ENCODE peak calls at places on chromosomes 16 and 17, in six cellular contexts. Y, W, V, P, I and E are unnamed samples.

GRCh38 chr16:85735225-85735722 is 15.6 kb downstream of the C16orf74 start:
- DNase-seq in Y (no peak), W (no peak), V (no peak), P (no peak), I (no peak), E (no peak)

GRCh38 chr16:57379579-57379978 is 7.3 kb downstream of the CX3CL1 start:
- DNase-seq in Y (no peak), W (no peak), V (peak; percentile 44), P (no peak), I (no peak), E (peak; percentile 82)

GRCh38 chr17:30823425-30823824 is 1.1 kb downstream of the CRLF3 start:
- DNase-seq in Y (no peak), W (no peak), V (peak; percentile 5), P (no peak), I (no peak), E (no peak)

GRCh38 chr16:50050802-50051201 is 15.0 kb upstream of the HEATR3 start:
- DNase-seq in Y (peak; percentile 11), W (no peak), V (no peak), P (peak; percentile 65), I (no peak), E (no peak)

GRCh38 chr17:4789951-4790704 is 1.4 kb downstream of the GLTPD2 start:
- DNase-seq in Y (peak; percentile 93), W (peak; percentile 78), V (peak; percentile 96), P (peak; percentile 97), I (no peak), E (peak; percentile 92)

GRCh38 chr17:75652341-75652740 is 14.6 kb downstream of the RECQL5 start:
- DNase-seq in Y (no peak), W (no peak), V (no peak), P (no peak), I (no peak), E (no peak)

GRCh38 chr16:4940719-4941118 is 3.8 kb upstream of the PPL start:
- DNase-seq in Y (no peak), W (no peak), V (no peak), P (no peak), I (no peak), E (peak; percentile 29)

GRCh38 chr16:85395913-85396878 is 216.9 kb upstream of the GSE1 start:
- DNase-seq in Y (peak; percentile 24), W (no peak), V (peak; percentile 44), P (peak; percentile 52), I (no peak), E (no peak)

GRCh38 chr17:37220609-37220953 is 155.2 kb upstream of the C17orf78 start:
- DNase-seq in Y (peak; percentile 54), W (peak; percentile 4), V (peak; percentile 39), P (peak; percentile 65), I (no peak), E (no peak)

GRCh38 chr17:42459256-42459982 is 741 bp downstream of the ATP6V0A1 start:
- DNase-seq in Y (peak; percentile 69), W (no peak), V (peak; percentile 77), P (peak; percentile 81), I (no peak), E (peak; percentile 64)

GRCh38 chr17:8823279-8823678 is 24.1 kb upstream of the MFSD6L start:
- DNase-seq in Y (no peak), W (no peak), V (no peak), P (no peak), I (no peak), E (no peak)

GRCh38 chr16:88790312-88791150 is 5.5 kb upstream of the PIEZO1 start:
- DNase-seq in Y (peak; percentile 24), W (no peak), V (peak; percentile 42), P (peak; percentile 85), I (no peak), E (no peak)

GRCh38 chr17:8838551-8839095 is 28.9 kb downstream of the PIK3R6 start:
- DNase-seq in Y (no peak), W (no peak), V (no peak), P (no peak), I (no peak), E (no peak)

GRCh38 chr17:74987909-74988711 is 678 bp downstream of the CDR2L start:
- DNase-seq in Y (peak; percentile 76), W (peak; percentile 60), V (peak; percentile 89), P (peak; percentile 92), I (no peak), E (peak; percentile 74)

GRCh38 chr16:86532526-86532815 is 22.1 kb downstream of the FOXF1 start:
- DNase-seq in Y (no peak), W (no peak), V (no peak), P (no peak), I (no peak), E (no peak)

GRCh38 chr17:17364338-17364667 is 61.1 kb downstream of the NT5M start:
- DNase-seq in Y (no peak), W (no peak), V (no peak), P (no peak), I (no peak), E (no peak)

GRCh38 chr17:17020821-17021193 is 21.4 kb upstream of the MPRIP start:
- DNase-seq in Y (no peak), W (no peak), V (no peak), P (peak; percentile 17), I (no peak), E (no peak)

GRCh38 chr17:48389903-48390302 is 40.1 kb downstream of the SKAP1 start:
- DNase-seq in Y (no peak), W (no peak), V (no peak), P (no peak), I (no peak), E (no peak)

GRCh38 chr16:12239953-12240485 is 263.5 kb downstream of the SNX29 start:
- DNase-seq in Y (peak; percentile 54), W (no peak), V (no peak), P (peak; percentile 85), I (no peak), E (no peak)

GRCh38 chr17:43427362-43428043 is 28.7 kb downstream of the ARL4D start:
- DNase-seq in Y (no peak), W (no peak), V (no peak), P (no peak), I (no peak), E (no peak)

GRCh38 chr17:2237960-2238359 is 65.6 kb downstream of the SMG6 start:
- DNase-seq in Y (no peak), W (no peak), V (no peak), P (peak; percentile 53), I (no peak), E (no peak)
- H3K4me3 ChIP-seq in Y (no peak overlapping the region), W (no peak overlapping the region), V (peak overlapping the region; percentile 34), P (peak overlapping the region; percentile 51), I (no peak overlapping the region), E (no peak overlapping the region)

DNA sequence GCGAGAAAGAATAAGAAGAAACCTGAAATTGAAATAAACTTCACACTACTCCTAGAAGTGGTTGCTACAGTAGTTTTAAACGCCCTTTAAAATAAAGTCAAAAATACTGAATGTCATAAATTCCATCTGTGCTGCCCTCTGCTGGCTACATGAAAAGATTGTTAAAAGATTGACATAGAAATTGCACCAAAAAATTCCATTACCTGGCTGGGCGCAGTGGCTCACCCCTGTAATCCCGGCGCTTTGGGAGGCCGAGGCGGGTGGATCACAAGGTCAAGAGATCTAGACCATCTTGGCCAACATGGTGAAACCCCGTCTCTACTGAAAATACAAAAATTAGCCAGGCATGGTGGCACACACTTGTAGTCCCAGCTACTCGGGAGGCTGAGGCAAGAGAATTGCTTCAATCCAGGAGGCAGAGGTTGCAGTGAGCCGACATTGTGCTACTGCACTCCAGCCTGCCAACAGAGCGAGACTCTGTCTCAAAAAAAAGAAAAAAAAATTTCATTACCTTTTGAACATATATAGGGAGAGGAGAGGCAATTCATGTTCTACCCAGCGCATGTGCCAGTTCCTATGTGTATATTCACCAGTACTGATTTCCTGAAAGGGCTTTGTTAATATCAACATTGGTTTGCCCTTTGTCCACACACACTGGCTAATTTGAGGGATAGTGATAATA is 36.5 kb downstream of the CYTH1 start:
- DNase-seq in Y (peak; percentile 49), W (peak; percentile 65), V (peak; percentile 56), P (peak; percentile 67), I (no peak), E (peak; percentile 20)
- H3K4me2 ChIP-seq in Y (no peak overlapping the region), W (no peak overlapping the region), V (no peak overlapping the region), P (no peak overlapping the region), I (no peak overlapping the region), E (no peak overlapping the region)

GRCh38 chr17:80214012-80214877 is 5.9 kb downstream of the SGSH start:
- DNase-seq in Y (no peak), W (no peak), V (no peak), P (no peak), I (no peak), E (no peak)
- H2AFZ ChIP-seq in Y (no peak overlapping the region), W (no peak overlapping the region), V (no peak overlapping the region), P (no peak overlapping the region), I (no peak overlapping the region), E (no peak overlapping the region)

GRCh38 chr16:34803683-34804416 is 1344.4 kb downstream of the TP53TG3F start:
- DNase-seq in Y (no peak), W (no peak), V (no peak), P (no peak), I (no peak), E (no peak)
- H3K4me3 ChIP-seq in Y (no peak overlapping the region), W (no peak overlapping the region), V (no peak overlapping the region), P (no peak overlapping the region), I (no peak overlapping the region), E (no peak overlapping the region)

GRCh38 chr17:38584350-38584925 is 21.3 kb downstream of the SRCIN1 start:
- DNase-seq in Y (peak; percentile 33), W (peak; percentile 59), V (peak; percentile 38), P (peak; percentile 73), I (no peak), E (peak; percentile 81)
- H3K4me2 ChIP-seq in Y (no peak overlapping the region), W (peak overlapping the region; percentile 73), V (no peak overlapping the region), P (no peak overlapping the region), I (peak overlapping the region; percentile 41), E (peak overlapping the region; percentile 75)

GRCh38 chr17:61875804-61876203 is 12.5 kb upstream of the BRIP1 start:
- DNase-seq in Y (no peak), W (no peak), V (no peak), P (no peak), I (no peak), E (no peak)
- H2AFZ ChIP-seq in Y (no peak overlapping the region), W (no peak overlapping the region), V (no peak overlapping the region), P (no peak overlapping the region), I (no peak overlapping the region), E (no peak overlapping the region)

DNA sequence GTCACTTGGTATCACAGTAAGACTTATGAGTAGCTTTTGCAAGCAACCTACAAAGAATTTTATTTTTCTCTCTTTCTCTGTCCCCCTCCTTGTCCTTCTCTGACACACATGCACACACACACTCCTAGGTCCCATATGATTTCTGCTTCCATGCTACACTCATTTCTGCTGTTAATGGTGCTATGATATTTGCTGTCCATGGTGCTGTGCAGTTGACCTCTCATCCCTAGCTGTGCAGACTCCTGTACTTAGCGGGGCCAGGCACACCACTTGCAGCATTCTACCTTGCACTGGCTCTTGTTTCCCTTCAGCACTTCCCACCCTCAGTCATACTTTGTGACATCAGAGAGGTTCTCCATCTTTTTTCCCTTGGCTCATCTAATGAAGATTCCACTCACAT is 158.9 kb upstream of the CNTNAP4 start:
- DNase-seq in Y (no peak), W (no peak), V (peak; percentile 2), P (no peak), I (no peak), E (no peak)
- H3K4me3 ChIP-seq in Y (no peak overlapping the region), W (no peak overlapping the region), V (no peak overlapping the region), P (no peak overlapping the region), I (no peak overlapping the region), E (no peak overlapping the region)

GRCh38 chr16:2297506-2297860 is 29.6 kb upstream of the RNPS1 start:
- DNase-seq in Y (no peak), W (no peak), V (no peak), P (no peak), I (no peak), E (no peak)
- H3K4me2 ChIP-seq in Y (no peak overlapping the region), W (no peak overlapping the region), V (no peak overlapping the region), P (no peak overlapping the region), I (no peak overlapping the region), E (no peak overlapping the region)